ENCODE peak calls at places on chromosomes 3 and 15, in six cellular contexts. D is pancreas, L is A549, K is COR-L47, C is GM04504, X is Kasumi-1. I is an unnamed sample.

GRCh38 chr3:67620869-67621268 is 33.5 kb downstream of the SUCLG2 start:
- DNase-seq in D (no peak), L (no peak), K (no peak), X (no peak), C (no peak), I (no peak)

GRCh38 chr3:84965141-84965540 is 6.4 kb downstream of the CADM2 start:
- DNase-seq in C (no peak), D (no peak), X (peak; percentile 70), L (peak; percentile 57), K (peak; percentile 37), I (no peak)

GRCh38 chr3:170355738-170356595 is 1.5 kb upstream of the SKIL start:
- DNase-seq in C (no peak), X (peak; percentile 63), D (no peak), L (peak; percentile 66), K (peak; percentile 21), I (peak; percentile 86)

GRCh38 chr15:48358229-48358641 is 27.0 kb downstream of the DUT start:
- DNase-seq in D (no peak), K (no peak), L (peak; percentile 24), X (peak; percentile 67), C (no peak), I (peak; percentile 25)

GRCh38 chr3:23170306-23170705 is 32.8 kb upstream of the UBE2E2 start:
- DNase-seq in K (no peak), L (peak; percentile 8), X (no peak), D (no peak), C (no peak), I (no peak)

GRCh38 chr3:69604735-69605435 is 134.4 kb upstream of the MITF start:
- DNase-seq in X (no peak), D (no peak), L (no peak), K (no peak), C (no peak), I (no peak)

GRCh38 chr3:12005951-12006625 is 1.9 kb downstream of the SYN2 start:
- DNase-seq in X (no peak), D (no peak), C (no peak), L (no peak), K (no peak), I (peak; percentile 5)

GRCh38 chr3:186287723-186288122 is 74.3 kb downstream of the DGKG start:
- DNase-seq in D (no peak), C (peak; percentile 84), K (no peak), L (no peak), X (no peak), I (no peak)

GRCh38 chr3:107198522-107199271 is 178.5 kb upstream of the CCDC54 start:
- DNase-seq in C (no peak), D (no peak), L (no peak), K (no peak), X (no peak), I (no peak)

I was measured in MV-4-11.